ENCODE peak calls at places on chromosomes 16 and 17, in eight cellular contexts. N, B, O, Y, Q, V, P and X are unnamed samples.

GRCh38 chr16:82405696-82406095 is 221.1 kb upstream of the CDH13 start:
- DNase-seq in N (no peak), Q (no peak), B (no peak), O (no peak), V (no peak), P (no peak), Y (no peak), X (no peak)

GRCh38 chr16:58116529-58116928 is 12.7 kb downstream of the CFAP20 start:
- DNase-seq in O (no peak), Y (no peak), N (no peak), Q (no peak), B (no peak), P (no peak), V (no peak), X (no peak)

GRCh38 chr17:4565209-4566141 is 5.1 kb upstream of the GGT6 start:
- DNase-seq in Y (peak), O (peak), Q (no peak), P (peak), V (peak), B (peak), N (no peak), X (peak)

GRCh38 chr17:17433260-17433659 is 43.5 kb upstream of the MED9 start:
- DNase-seq in O (peak), B (no peak), N (no peak), Y (peak), Q (no peak), P (peak), V (no peak), X (no peak)

GRCh38 chr16:67284699-67285646 is 5.6 kb downstream of the PLEKHG4 start:
- DNase-seq in N (peak), V (no peak), P (peak), B (peak), Y (peak), O (no peak), Q (no peak), X (no peak)

GRCh38 chr16:66493490-66494401 is 56.2 kb downstream of the TK2 start:
- DNase-seq in N (no peak), Q (no peak), Y (no peak), B (no peak), O (no peak), P (no peak), V (no peak), X (no peak)

GRCh38 chr16:85842435-85842834 is 42.9 kb downstream of the COX4I1 start:
- DNase-seq in P (no peak), N (no peak), Y (no peak), O (no peak), Q (no peak), B (no peak), V (no peak), X (no peak)

GRCh38 chr17:26809033-26809432 is 484.9 kb upstream of the WSB1 start:
- DNase-seq in V (no peak), B (no peak), N (no peak), Q (peak), Y (peak), P (no peak), O (peak), X (no peak)

GRCh38 chr17:75277664-75278071 is 6.6 kb upstream of the MIF4GD start:
- DNase-seq in O (peak), Q (no peak), P (no peak), N (no peak), Y (peak), V (no peak), B (no peak), X (peak)

GRCh38 chr17:6636105-6636504 is 4.4 kb downstream of the KIAA0753 start:
- DNase-seq in B (no peak), V (no peak), O (no peak), Q (no peak), P (no peak), N (no peak), Y (no peak), X (no peak)

GRCh38 chr16:9286930-9287329 is 195.5 kb downstream of the HAPSTR1 start:
- DNase-seq in P (no peak), O (no peak), V (no peak), N (no peak), Q (no peak), B (peak), Y (no peak), X (no peak)

GRCh38 chr17:13490906-13491502 is 110.7 kb downstream of the HS3ST3A1 start:
- DNase-seq in V (no peak), N (no peak), B (no peak), Y (peak), P (no peak), O (peak), Q (no peak), X (no peak)

GRCh38 chr16:15907863-15908478 is 19.6 kb upstream of the CEP20 start:
- DNase-seq in Y (peak), Q (no peak), N (no peak), P (peak), B (no peak), V (peak), O (peak), X (no peak)

GRCh38 chr17:75753514-75754377 is 11.2 kb downstream of the GALK1 start:
- DNase-seq in P (peak), N (peak), V (peak), Y (peak), B (peak), O (peak), Q (no peak), X (no peak)

GRCh38 chr16:88810868-88811599 is 694 bp downstream of the APRT start:
- DNase-seq in O (peak), Y (peak), Q (peak), B (peak), V (peak), P (peak), N (no peak), X (no peak)

GRCh38 chr16:89705006-89705405 is 3.5 kb upstream of the SPATA2L start:
- DNase-seq in Y (no peak), Q (no peak), V (no peak), N (no peak), O (no peak), B (no peak), P (no peak), X (no peak)

GRCh38 chr17:7842380-7842949 is 8.4 kb downstream of the KDM6B start:
- DNase-seq in Y (peak), N (no peak), V (peak), O (peak), P (no peak), Q (peak), B (peak), X (no peak)

GRCh38 chr16:86584071-86584685 is 5.8 kb downstream of the FOXL1 start:
- DNase-seq in Q (no peak), V (no peak), P (no peak), B (no peak), N (no peak), O (no peak), Y (no peak), X (no peak)

GRCh38 chr16:88058136-88058535 is 106.9 kb downstream of the BANP start:
- DNase-seq in Q (no peak), P (no peak), N (no peak), B (no peak), V (no peak), Y (no peak), O (no peak), X (no peak)

GRCh38 chr16:55647343-55647742 is 8.4 kb upstream of the SLC6A2 start:
- DNase-seq in O (no peak), Q (no peak), P (no peak), Y (no peak), B (no peak), N (no peak), V (no peak), X (no peak)

GRCh38 chr17:74408262-74408661 is 23.6 kb upstream of the GPRC5C start:
- DNase-seq in Q (no peak), B (no peak), N (no peak), Y (no peak), O (peak), P (no peak), V (no peak), X (no peak)

GRCh38 chr16:49860593-49860992 is 4.7 kb upstream of the ZNF423 start:
- DNase-seq in N (no peak), B (no peak), Y (no peak), V (no peak), P (no peak), O (no peak), Q (no peak), X (no peak)

GRCh38 chr17:5516060-5516792 is 29.9 kb downstream of the MIS12 start:
- DNase-seq in N (no peak), Y (peak), Q (peak), O (peak), B (no peak), P (no peak), V (no peak), X (peak)

GRCh38 chr16:9929313-9929712 is 252.9 kb downstream of the GRIN2A start:
- DNase-seq in B (no peak), Y (no peak), P (no peak), V (peak), N (no peak), Q (no peak), O (no peak), X (no peak)

GRCh38 chr16:82991941-82992675 is 365.3 kb downstream of the CDH13 start:
- DNase-seq in Y (no peak), N (no peak), P (no peak), V (no peak), Q (no peak), B (no peak), O (no peak), X (no peak)

GRCh38 chr17:63954402-63955063 is 18.2 kb downstream of the SCN4A start:
- DNase-seq in Y (no peak), Q (no peak), B (no peak), V (peak), P (no peak), O (no peak), N (no peak), X (no peak)

GRCh38 chr17:13306310-13306962 is 288.6 kb upstream of the ELAC2 start:
- DNase-seq in Y (peak), N (no peak), P (peak), Q (no peak), V (no peak), O (peak), B (peak), X (peak)

GRCh38 chr16:66619534-66620418 is 15.3 kb downstream of the CMTM3 start:
- DNase-seq in V (peak), Y (peak), N (no peak), O (peak), P (no peak), Q (no peak), B (no peak), X (no peak)

GRCh38 chr17:27290916-27291598 is 2.9 kb upstream of the WSB1 start:
- DNase-seq in Q (no peak), P (no peak), V (no peak), O (no peak), Y (no peak), N (no peak), B (no peak), X (no peak)

GRCh38 chr17:79721993-79722671 is 8.6 kb upstream of the ENPP7 start:
- DNase-seq in P (peak), O (no peak), V (no peak), Q (no peak), B (no peak), N (no peak), Y (no peak), X (no peak)

GRCh38 chr17:71631483-71631882 is 489.3 kb upstream of the SOX9 start:
- DNase-seq in O (peak), P (no peak), B (no peak), V (no peak), N (no peak), Y (peak), Q (peak), X (no peak)

GRCh38 chr16:27174007-27174406 is 29.3 kb upstream of the KDM8 start:
- DNase-seq in P (no peak), N (no peak), B (no peak), V (no peak), O (no peak), Y (no peak), Q (no peak), X (no peak)

GRCh38 chr17:55140751-55141150 is 124.0 kb upstream of the HLF start:
- DNase-seq in O (no peak), N (no peak), P (no peak), Q (no peak), Y (no peak), V (no peak), B (no peak), X (no peak)

GRCh38 chr17:11948791-11949190 is 48.5 kb downstream of the ZNF18 start:
- DNase-seq in O (peak), V (no peak), B (peak), Y (peak), P (no peak), N (no peak), Q (peak), X (no peak)

GRCh38 chr17:48575066-48575582 is 3.0 kb downstream of the HOXB4 start:
- DNase-seq in B (no peak), P (no peak), Y (peak), O (peak), N (no peak), V (no peak), Q (no peak), X (no peak)

GRCh38 chr16:80899804-80900592 is 95.6 kb upstream of the CDYL2 start:
- DNase-seq in B (peak), Q (no peak), N (no peak), V (no peak), Y (peak), P (no peak), O (peak), X (peak)

GRCh38 chr16:69618721-69619120 is 53.0 kb downstream of the NFAT5 start:
- DNase-seq in P (no peak), B (no peak), O (peak), Y (no peak), V (no peak), Q (no peak), N (no peak), X (no peak)
- TF ChIP-seq CTCF in P (no peak), B (no peak), O (no peak), Y (no peak), V (no peak), Q (no peak), N (no peak), X (no peak)

DNA sequence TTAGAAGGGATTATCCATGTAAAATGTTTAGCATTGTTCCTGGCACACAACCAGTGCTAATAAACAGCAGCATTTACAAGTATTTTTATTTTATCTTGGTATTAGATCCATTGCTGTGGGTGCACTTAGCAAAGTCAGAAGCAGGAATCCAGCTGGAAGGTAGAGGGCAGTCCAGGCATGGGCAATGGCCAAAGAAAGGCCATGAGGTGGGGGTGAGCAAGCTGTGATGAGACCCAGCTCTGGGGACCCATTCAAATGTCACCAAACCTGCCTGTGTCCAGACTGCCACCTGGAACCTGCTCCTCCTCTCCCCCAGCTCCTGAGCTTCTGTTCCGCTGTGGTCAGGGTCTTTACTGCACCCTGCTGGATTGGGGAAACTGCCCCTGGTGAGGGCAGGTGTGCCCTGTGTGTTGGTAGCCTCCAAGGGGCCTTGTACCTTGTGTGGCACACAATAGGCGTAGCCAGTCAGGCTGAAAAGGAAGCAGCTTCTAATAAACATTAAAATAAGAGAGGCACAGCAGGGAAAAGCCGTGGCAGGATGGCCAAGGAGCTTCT is 118.0 kb upstream of the CRHR1 start:
- DNase-seq in Q (no peak), P (peak), N (no peak), V (no peak), Y (no peak), O (no peak), B (no peak), X (no peak)
- TF ChIP-seq CTCF in Q (peak), P (peak), N (no peak), V (no peak), Y (no peak), O (no peak), B (no peak), X (no peak)

DNA sequence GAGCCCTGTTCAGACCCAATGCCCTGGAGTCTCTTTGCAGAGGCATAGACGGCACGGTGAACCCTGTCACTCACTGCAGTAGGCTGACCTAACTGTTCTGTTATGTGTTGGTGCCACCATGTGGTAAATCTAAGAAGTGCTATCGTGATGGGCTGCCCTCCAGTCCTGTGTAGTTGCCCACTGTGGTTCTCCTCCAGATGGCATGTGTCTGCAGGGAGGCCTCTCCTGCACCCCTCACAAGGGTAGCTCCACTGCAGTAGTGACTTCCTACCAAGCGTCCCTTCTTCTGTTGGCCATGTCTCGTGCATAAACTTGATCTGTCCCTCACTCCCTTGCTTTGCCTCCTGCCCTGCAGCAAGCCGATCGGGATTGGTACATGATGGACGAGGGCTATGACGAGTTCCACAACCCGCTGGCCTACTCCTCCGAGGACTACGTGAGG is 5.8 kb downstream of the DHX38 start:
- DNase-seq in B (peak), P (peak), N (peak), Y (peak), V (peak), O (peak), Q (no peak), X (peak)
- TF ChIP-seq CTCF in B (peak), P (peak), N (peak), Y (peak), V (peak), O (peak), Q (peak), X (peak)

DNA sequence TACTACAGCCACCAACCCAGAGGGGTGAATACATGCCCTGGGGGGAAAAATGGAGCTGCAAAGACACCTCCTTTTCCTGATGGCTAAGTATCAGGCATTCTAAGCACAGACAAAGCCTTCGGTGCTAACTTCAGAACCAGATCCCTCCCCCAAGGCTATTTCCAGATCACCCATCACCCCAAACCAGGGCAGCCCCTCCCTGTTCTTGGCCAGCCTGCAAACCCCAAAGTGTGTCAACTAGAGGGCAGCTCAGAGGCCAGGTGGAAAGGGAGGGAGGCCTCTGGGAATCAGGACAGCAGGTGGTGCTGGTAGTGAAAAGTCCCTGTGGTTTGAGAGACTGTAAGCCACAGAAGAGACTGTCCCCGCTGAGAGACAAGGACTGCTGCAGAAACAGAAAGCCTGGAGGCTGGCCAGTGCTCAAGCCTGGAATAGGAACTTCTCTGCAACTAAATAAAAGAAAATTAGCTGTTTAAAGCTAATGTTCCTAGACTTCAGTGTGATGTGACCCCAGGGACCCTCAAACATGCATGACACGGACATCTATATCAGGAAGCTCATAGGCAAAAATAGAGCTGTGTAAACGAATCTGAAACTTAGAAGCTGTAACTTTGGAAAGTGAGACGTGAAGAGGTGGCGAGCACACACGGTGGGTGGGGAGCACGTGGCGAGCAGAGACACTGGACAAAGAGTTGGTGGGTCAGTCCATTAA is 9.1 kb downstream of the TUBG1 start:
- DNase-seq in N (no peak), O (no peak), V (peak), P (peak), Q (no peak), Y (no peak), B (peak), X (no peak)
- TF ChIP-seq CTCF in N (no peak), O (no peak), V (peak), P (peak), Q (peak), Y (peak), B (peak), X (no peak)

GRCh38 chr17:58539703-58540102 is 25.3 kb upstream of the MTMR4 start:
- DNase-seq in V (no peak), Y (no peak), N (no peak), P (no peak), O (no peak), Q (no peak), B (no peak), X (no peak)

GRCh38 chr17:58537266-58537665 is 22.8 kb upstream of the MTMR4 start:
- DNase-seq in P (no peak), N (no peak), Q (no peak), Y (no peak), V (no peak), B (no peak), O (no peak), X (no peak)

GRCh38 chr17:58536541-58536940 is 22.1 kb upstream of the MTMR4 start:
- DNase-seq in P (no peak), O (no peak), B (no peak), V (no peak), N (no peak), Y (no peak), Q (no peak), X (no peak)

GRCh38 chr17:58538801-58539410 is 24.5 kb upstream of the MTMR4 start:
- DNase-seq in Q (no peak), N (no peak), Y (no peak), B (no peak), O (no peak), P (no peak), V (no peak), X (no peak)

GRCh38 chr17:58541249-58541648 is 26.8 kb upstream of the MTMR4 start:
- DNase-seq in O (no peak), Q (no peak), Y (no peak), V (peak), N (no peak), B (no peak), P (peak), X (no peak)
- TF ChIP-seq CTCF in O (peak), Q (peak), Y (peak), V (peak), N (no peak), B (no peak), P (peak), X (peak)

GRCh38 chr16:2465653-2466415 is 5.3 kb upstream of the NTN3 start:
- DNase-seq in Q (no peak), N (no peak), B (no peak), P (peak), O (no peak), Y (no peak), V (no peak), X (no peak)
- TF ChIP-seq CTCF in Q (peak), N (peak), B (no peak), P (peak), O (peak), Y (peak), V (no peak), X (peak)

DNA sequence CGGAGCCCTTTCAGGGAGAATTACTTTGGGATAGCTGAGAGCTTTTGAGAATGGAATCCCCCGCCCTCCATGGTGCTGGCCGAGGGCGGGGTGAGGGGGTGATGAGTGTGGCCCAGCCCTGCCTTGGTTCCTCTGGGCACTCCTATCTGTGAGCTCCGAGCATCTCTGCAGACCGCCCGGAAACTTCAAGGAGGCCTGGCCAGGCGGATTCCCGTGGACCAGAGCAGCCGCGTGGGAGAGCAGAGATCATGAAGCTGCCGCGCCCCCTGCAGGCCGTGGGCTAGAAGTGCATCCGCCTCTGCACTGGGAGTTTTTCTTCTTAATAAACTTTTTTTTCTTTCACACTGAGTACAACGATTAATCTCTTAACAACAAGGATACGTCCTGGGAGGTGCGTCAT is 392.9 kb upstream of the EEF2KMT start:
- DNase-seq in V (peak), P (peak), Y (no peak), B (no peak), O (no peak), Q (no peak), N (peak), X (no peak)
- TF ChIP-seq CTCF in V (peak), P (peak), Y (no peak), B (peak), O (peak), Q (peak), N (peak), X (peak)